ENCODE peak calls at places on chromosome 7, in ten cellular contexts. One of them, this sample, is unnamed.

GRCh38 chr7:84194484-84195260 is at the start of gene SEMA3A:
- DNase-seq in upper lobe of left lung: peak; percentile 22
- DNase-seq in activated T-cell treated with anti-CD3 and anti-CD28 coated beads, Interleukin-2, amount 50 U/mL, for 72 hours: peak; percentile 2
- DNase-seq in fibroblast of mammary gland: peak; percentile 78
- DNase-seq in activated T-helper 1 cell treated with Interleukin-2 at 50 U/mL for 16 hours: no peak
- DNase-seq in KBM-7: peak; percentile 78
- DNase-seq in NCI-H1092 treated with DMSO at 0.1 percent for 48 hours: peak; percentile 73
- DNase-seq in ELF-1: peak; percentile 86
- DNase-seq in CD8-positive, alpha-beta memory T cell: no peak
- DNase-seq in right lobe of liver: no peak
- DNase-seq in this sample: no peak

GRCh38 chr7:110142939-110143526 is 947.9 kb upstream of the LRRN3 start:
- DNase-seq in upper lobe of left lung: no peak
- DNase-seq in activated T-cell treated with anti-CD3 and anti-CD28 coated beads, Interleukin-2, amount 50 U/mL, for 72 hours: no peak
- DNase-seq in right lobe of liver: no peak
- DNase-seq in activated T-helper 1 cell treated with Interleukin-2 at 50 U/mL for 16 hours: no peak
- DNase-seq in NCI-H1092 treated with DMSO at 0.1 percent for 48 hours: no peak
- DNase-seq in KBM-7: no peak
- DNase-seq in fibroblast of mammary gland: no peak
- DNase-seq in CD8-positive, alpha-beta memory T cell: no peak
- DNase-seq in ELF-1: no peak
- DNase-seq in this sample: no peak

GRCh38 chr7:4631664-4632171 is 50.4 kb upstream of the FOXK1 start:
- DNase-seq in activated T-cell treated with anti-CD3 and anti-CD28 coated beads, Interleukin-2, amount 50 U/mL, for 72 hours: no peak
- DNase-seq in right lobe of liver: peak; percentile 54
- DNase-seq in NCI-H1092 treated with DMSO at 0.1 percent for 48 hours: peak; percentile 79
- DNase-seq in upper lobe of left lung: peak; percentile 89
- DNase-seq in fibroblast of mammary gland: peak; percentile 97
- DNase-seq in activated T-helper 1 cell treated with Interleukin-2 at 50 U/mL for 16 hours: no peak
- DNase-seq in ELF-1: peak; percentile 96
- DNase-seq in KBM-7: peak; percentile 45
- DNase-seq in CD8-positive, alpha-beta memory T cell: no peak
- DNase-seq in this sample: peak; percentile 96

GRCh38 chr7:159070422-159071148 is 74.1 kb downstream of the VIPR2 start:
- DNase-seq in CD8-positive, alpha-beta memory T cell: no peak
- DNase-seq in ELF-1: no peak
- DNase-seq in NCI-H1092 treated with DMSO at 0.1 percent for 48 hours: peak; percentile 23
- DNase-seq in upper lobe of left lung: no peak
- DNase-seq in fibroblast of mammary gland: peak; percentile 10
- DNase-seq in right lobe of liver: no peak
- DNase-seq in activated T-cell treated with anti-CD3 and anti-CD28 coated beads, Interleukin-2, amount 50 U/mL, for 72 hours: peak; percentile 25
- DNase-seq in KBM-7: peak; percentile 37
- DNase-seq in activated T-helper 1 cell treated with Interleukin-2 at 50 U/mL for 16 hours: no peak
- DNase-seq in this sample: no peak

GRCh38 chr7:76122516-76123239 is 74.8 kb downstream of the MDH2 start:
- DNase-seq in KBM-7: peak; percentile 62
- DNase-seq in right lobe of liver: no peak
- DNase-seq in NCI-H1092 treated with DMSO at 0.1 percent for 48 hours: no peak
- DNase-seq in activated T-cell treated with anti-CD3 and anti-CD28 coated beads, Interleukin-2, amount 50 U/mL, for 72 hours: no peak
- DNase-seq in CD8-positive, alpha-beta memory T cell: no peak
- DNase-seq in upper lobe of left lung: no peak
- DNase-seq in ELF-1: no peak
- DNase-seq in fibroblast of mammary gland: no peak
- DNase-seq in activated T-helper 1 cell treated with Interleukin-2 at 50 U/mL for 16 hours: no peak
- DNase-seq in this sample: no peak

GRCh38 chr7:21507627-21508343 is 35.1 kb upstream of the DNAH11 start:
- DNase-seq in NCI-H1092 treated with DMSO at 0.1 percent for 48 hours: peak; percentile 4
- DNase-seq in activated T-helper 1 cell treated with Interleukin-2 at 50 U/mL for 16 hours: no peak
- DNase-seq in activated T-cell treated with anti-CD3 and anti-CD28 coated beads, Interleukin-2, amount 50 U/mL, for 72 hours: peak; percentile 17
- DNase-seq in ELF-1: peak; percentile 68
- DNase-seq in right lobe of liver: peak; percentile 58
- DNase-seq in KBM-7: peak; percentile 69
- DNase-seq in CD8-positive, alpha-beta memory T cell: peak; percentile 18
- DNase-seq in fibroblast of mammary gland: peak; percentile 47
- DNase-seq in upper lobe of left lung: no peak
- DNase-seq in this sample: peak; percentile 18

GRCh38 chr7:133619491-133619890 is 366.6 kb downstream of the EXOC4 start:
- DNase-seq in activated T-cell treated with anti-CD3 and anti-CD28 coated beads, Interleukin-2, amount 50 U/mL, for 72 hours: no peak
- DNase-seq in right lobe of liver: no peak
- DNase-seq in NCI-H1092 treated with DMSO at 0.1 percent for 48 hours: no peak
- DNase-seq in CD8-positive, alpha-beta memory T cell: no peak
- DNase-seq in fibroblast of mammary gland: no peak
- DNase-seq in activated T-helper 1 cell treated with Interleukin-2 at 50 U/mL for 16 hours: no peak
- DNase-seq in upper lobe of left lung: no peak
- DNase-seq in KBM-7: no peak
- DNase-seq in ELF-1: no peak
- DNase-seq in this sample: no peak

GRCh38 chr7:13115157-13115772 is 427.8 kb downstream of the ARL4A start:
- DNase-seq in activated T-cell treated with anti-CD3 and anti-CD28 coated beads, Interleukin-2, amount 50 U/mL, for 72 hours: no peak
- DNase-seq in NCI-H1092 treated with DMSO at 0.1 percent for 48 hours: no peak
- DNase-seq in activated T-helper 1 cell treated with Interleukin-2 at 50 U/mL for 16 hours: no peak
- DNase-seq in fibroblast of mammary gland: no peak
- DNase-seq in right lobe of liver: no peak
- DNase-seq in upper lobe of left lung: no peak
- DNase-seq in KBM-7: no peak
- DNase-seq in CD8-positive, alpha-beta memory T cell: no peak
- DNase-seq in ELF-1: peak; percentile 45
- DNase-seq in this sample: no peak

GRCh38 chr7:92925876-92926696 is 89.7 kb upstream of the CDK6 start:
- DNase-seq in right lobe of liver: no peak
- DNase-seq in CD8-positive, alpha-beta memory T cell: no peak
- DNase-seq in activated T-helper 1 cell treated with Interleukin-2 at 50 U/mL for 16 hours: no peak
- DNase-seq in NCI-H1092 treated with DMSO at 0.1 percent for 48 hours: no peak
- DNase-seq in activated T-cell treated with anti-CD3 and anti-CD28 coated beads, Interleukin-2, amount 50 U/mL, for 72 hours: no peak
- DNase-seq in ELF-1: peak; percentile 91
- DNase-seq in KBM-7: no peak
- DNase-seq in fibroblast of mammary gland: no peak
- DNase-seq in upper lobe of left lung: no peak
- DNase-seq in this sample: no peak

GRCh38 chr7:98291717-98292116 is 10.2 kb downstream of the BRI3 start:
- DNase-seq in activated T-cell treated with anti-CD3 and anti-CD28 coated beads, Interleukin-2, amount 50 U/mL, for 72 hours: no peak
- DNase-seq in CD8-positive, alpha-beta memory T cell: no peak
- DNase-seq in upper lobe of left lung: no peak
- DNase-seq in right lobe of liver: no peak
- DNase-seq in activated T-helper 1 cell treated with Interleukin-2 at 50 U/mL for 16 hours: no peak
- DNase-seq in fibroblast of mammary gland: no peak
- DNase-seq in NCI-H1092 treated with DMSO at 0.1 percent for 48 hours: no peak
- DNase-seq in ELF-1: no peak
- DNase-seq in KBM-7: no peak
- DNase-seq in this sample: no peak

GRCh38 chr7:80851896-80852476 is 66.9 kb downstream of the SEMA3C start:
- DNase-seq in NCI-H1092 treated with DMSO at 0.1 percent for 48 hours: no peak
- DNase-seq in activated T-cell treated with anti-CD3 and anti-CD28 coated beads, Interleukin-2, amount 50 U/mL, for 72 hours: no peak
- DNase-seq in CD8-positive, alpha-beta memory T cell: no peak
- DNase-seq in fibroblast of mammary gland: peak; percentile 64
- DNase-seq in activated T-helper 1 cell treated with Interleukin-2 at 50 U/mL for 16 hours: no peak
- DNase-seq in right lobe of liver: no peak
- DNase-seq in ELF-1: no peak
- DNase-seq in KBM-7: no peak
- DNase-seq in upper lobe of left lung: no peak
- DNase-seq in this sample: no peak

GRCh38 chr7:2195403-2196246 is 37.1 kb downstream of the MAD1L1 start:
- DNase-seq in KBM-7: no peak
- DNase-seq in activated T-cell treated with anti-CD3 and anti-CD28 coated beads, Interleukin-2, amount 50 U/mL, for 72 hours: no peak
- DNase-seq in activated T-helper 1 cell treated with Interleukin-2 at 50 U/mL for 16 hours: no peak
- DNase-seq in CD8-positive, alpha-beta memory T cell: no peak
- DNase-seq in NCI-H1092 treated with DMSO at 0.1 percent for 48 hours: peak; percentile 50
- DNase-seq in ELF-1: no peak
- DNase-seq in fibroblast of mammary gland: no peak
- DNase-seq in upper lobe of left lung: no peak
- DNase-seq in right lobe of liver: peak; percentile 25
- DNase-seq in this sample: no peak

GRCh38 chr7:100694196-100694745 is at the start of gene GIGYF1:
- DNase-seq in NCI-H1092 treated with DMSO at 0.1 percent for 48 hours: peak; percentile 51
- DNase-seq in right lobe of liver: peak; percentile 77
- DNase-seq in ELF-1: no peak
- DNase-seq in upper lobe of left lung: peak; percentile 81
- DNase-seq in activated T-cell treated with anti-CD3 and anti-CD28 coated beads, Interleukin-2, amount 50 U/mL, for 72 hours: peak; percentile 80
- DNase-seq in fibroblast of mammary gland: peak; percentile 42
- DNase-seq in KBM-7: no peak
- DNase-seq in CD8-positive, alpha-beta memory T cell: peak; percentile 73
- DNase-seq in activated T-helper 1 cell treated with Interleukin-2 at 50 U/mL for 16 hours: peak; percentile 60
- DNase-seq in this sample: peak; percentile 83

This sample was measured in H54.